ENCODE peak calls at places on chromosomes 4 and X, in six cellular contexts. U is mammary epithelial cell, D is GM23338, E is endothelial cell of umbilical vein, F is astrocyte, T is neural progenitor cell. I is an unnamed sample.

GRCh38 chr4:186472948-186473347 is 82.4 kb downstream of the MTNR1A start:
- DNase-seq in U (peak; percentile 7), F (peak; percentile 23), T (peak; percentile 39), D (peak; percentile 52), E (no peak), I (peak; percentile 47)

GRCh38 chr4:86108834-86109233 is 251.0 kb downstream of the MAPK10 start:
- DNase-seq in F (no peak), D (no peak), T (no peak), U (no peak), E (no peak), I (no peak)

GRCh38 chrX:134144231-134144630 is 92.8 kb upstream of the CCDC160 start:
- DNase-seq in F (no peak), D (peak; percentile 35), T (peak; percentile 23), E (peak; percentile 4), U (peak; percentile 1), I (peak; percentile 6)

GRCh38 chr4:150402968-150403367 is 179.0 kb upstream of the MAB21L2 start:
- DNase-seq in D (peak; percentile 18), T (peak; percentile 24), F (no peak), U (no peak), E (peak; percentile 39), I (no peak)

GRCh38 chrX:97898798-97899197 is 1015.1 kb downstream of the RPA4 start:
- DNase-seq in T (no peak), E (peak; percentile 31), D (no peak), U (no peak), F (peak; percentile 58), I (peak; percentile 7)

GRCh38 chr4:53005808-53006207 is 143.7 kb downstream of the RASL11B start:
- DNase-seq in E (no peak), T (no peak), D (no peak), U (no peak), F (no peak), I (no peak)

GRCh38 chr4:137278431-137278830 is 253.9 kb downstream of the PCDH18 start:
- DNase-seq in U (no peak), E (no peak), F (no peak), T (no peak), D (no peak), I (no peak)

GRCh38 chr4:5158391-5158770 is 107.1 kb downstream of the STK32B start:
- DNase-seq in U (no peak), F (no peak), E (no peak), T (peak; percentile 23), D (no peak), I (no peak)

GRCh38 chr4:102506523-102506922 is 5.4 kb downstream of the NFKB1 start:
- DNase-seq in T (no peak), F (no peak), E (no peak), U (no peak), D (no peak), I (no peak)

GRCh38 chrX:153456161-153456560 is 10.3 kb upstream of the TREX2 start:
- DNase-seq in F (no peak), U (no peak), E (no peak), D (no peak), T (no peak), I (no peak)

GRCh38 chr4:106793933-106794332 is 242.2 kb downstream of the DKK2 start:
- DNase-seq in E (no peak), U (no peak), F (no peak), T (no peak), D (no peak), I (no peak)

GRCh38 chrX:10157545-10157944 is 770 bp downstream of the CLCN4 start:
- DNase-seq in T (no peak), E (peak; percentile 56), U (no peak), F (peak; percentile 56), D (no peak), I (peak; percentile 38)

GRCh38 chr4:101527186-101527585 is 179.9 kb upstream of the PPP3CA start:
- DNase-seq in D (no peak), E (no peak), F (peak; percentile 15), U (peak; percentile 72), T (no peak), I (peak; percentile 10)

GRCh38 chrX:9955506-9955905 is 11.7 kb upstream of the CLDN34 start:
- DNase-seq in T (no peak), E (no peak), U (no peak), D (no peak), F (peak; percentile 62), I (peak; percentile 23)

GRCh38 chrX:136030357-136031225 is 45.4 kb downstream of the SLC9A6 start:
- DNase-seq in F (peak; percentile 93), T (no peak), D (no peak), E (peak; percentile 91), U (no peak), I (peak; percentile 79)

GRCh38 chr4:95409127-95409526 is 139.6 kb downstream of the UNC5C start:
- DNase-seq in E (peak; percentile 48), D (no peak), F (peak; percentile 73), U (peak; percentile 2), T (no peak), I (no peak)

GRCh38 chrX:34300871-34301270 is 168.8 kb upstream of the FAM47A start:
- DNase-seq in E (peak; percentile 69), T (peak; percentile 74), U (peak; percentile 12), D (peak; percentile 61), F (peak; percentile 1), I (peak; percentile 28)

DNA sequence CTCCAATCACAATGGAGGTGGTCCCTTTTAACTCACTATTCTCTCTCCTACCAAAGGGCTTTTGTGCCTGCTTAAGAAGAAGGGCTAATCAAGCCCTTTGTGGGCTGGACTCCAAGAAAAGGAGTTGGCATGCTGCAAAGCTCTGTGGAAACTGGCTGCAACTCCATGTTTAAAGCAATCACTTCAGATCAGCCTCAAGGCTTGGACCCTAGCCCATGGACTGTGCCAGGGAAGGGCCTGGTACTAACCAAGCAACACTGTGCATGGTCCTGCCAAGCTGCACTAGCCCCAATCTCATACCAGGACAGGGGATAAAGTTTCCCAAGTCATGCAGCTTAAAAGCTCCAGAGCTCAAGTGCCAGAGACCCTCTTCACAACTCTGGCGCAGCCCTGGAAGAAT is 86.7 kb downstream of the ATP8A1 start:
- DNase-seq in F (no peak), U (no peak), T (peak; percentile 78), E (no peak), D (peak; percentile 4), I (no peak)
- H3K27ac ChIP-seq in F (no peak overlapping the region), U (no peak overlapping the region), T (peak overlapping the region; percentile 69), E (no peak overlapping the region), D (no peak overlapping the region), I (no peak overlapping the region)

DNA sequence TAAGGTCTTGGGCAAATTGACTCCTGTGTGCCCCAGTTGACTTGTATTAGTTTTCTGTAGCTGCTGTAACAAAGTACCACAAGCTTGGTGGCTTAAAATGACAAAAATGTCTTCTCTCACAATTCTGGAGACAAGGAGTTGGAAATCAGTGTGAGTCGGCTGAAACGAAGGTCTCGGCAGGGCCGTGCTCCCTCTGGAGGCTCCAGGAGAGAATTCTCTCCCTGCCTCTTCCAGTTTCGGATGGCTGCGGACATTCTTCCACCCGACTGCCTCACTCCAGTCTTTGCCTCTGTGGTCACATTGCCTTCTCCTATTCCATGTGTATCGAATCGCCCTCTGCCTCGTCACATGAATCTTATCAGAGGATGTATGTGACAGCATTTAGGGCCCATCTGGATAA is 66.0 kb upstream of the PHOX2B start:
- DNase-seq in F (peak; percentile 0), T (peak; percentile 68), D (peak; percentile 74), E (peak; percentile 3), U (peak; percentile 1), I (peak; percentile 49)
- TF ChIP-seq EZH2 in F (no peak), T (peak; percentile 40), D (no peak), E (no peak), U (no peak), I (no peak)

DNA sequence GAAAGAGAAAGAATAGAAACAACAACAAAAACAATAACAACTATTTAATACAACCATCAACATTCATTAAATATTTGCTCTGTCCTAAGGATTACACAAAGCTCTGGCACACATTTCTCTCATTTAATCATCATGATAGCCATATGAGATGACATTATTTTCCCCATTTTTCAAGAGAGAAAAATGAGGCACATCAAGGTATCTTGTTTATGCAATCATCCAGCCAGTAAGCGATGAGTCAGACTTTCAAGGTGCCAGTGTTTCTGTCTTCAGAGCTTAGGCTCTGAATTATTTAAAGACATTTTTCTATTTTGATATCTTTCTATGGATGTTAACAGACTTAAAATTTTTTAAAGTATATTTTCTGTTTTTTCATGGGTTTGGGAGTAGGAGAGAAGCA is 541.8 kb upstream of the SMIM31 start:
- DNase-seq in U (peak; percentile 69), F (peak; percentile 65), D (no peak), E (no peak), T (no peak), I (peak; percentile 7)
- H3K27ac ChIP-seq in U (peak overlapping the region; percentile 24), F (no peak overlapping the region), D (no peak overlapping the region), E (no peak overlapping the region), T (no peak overlapping the region), I (no peak overlapping the region)

DNA sequence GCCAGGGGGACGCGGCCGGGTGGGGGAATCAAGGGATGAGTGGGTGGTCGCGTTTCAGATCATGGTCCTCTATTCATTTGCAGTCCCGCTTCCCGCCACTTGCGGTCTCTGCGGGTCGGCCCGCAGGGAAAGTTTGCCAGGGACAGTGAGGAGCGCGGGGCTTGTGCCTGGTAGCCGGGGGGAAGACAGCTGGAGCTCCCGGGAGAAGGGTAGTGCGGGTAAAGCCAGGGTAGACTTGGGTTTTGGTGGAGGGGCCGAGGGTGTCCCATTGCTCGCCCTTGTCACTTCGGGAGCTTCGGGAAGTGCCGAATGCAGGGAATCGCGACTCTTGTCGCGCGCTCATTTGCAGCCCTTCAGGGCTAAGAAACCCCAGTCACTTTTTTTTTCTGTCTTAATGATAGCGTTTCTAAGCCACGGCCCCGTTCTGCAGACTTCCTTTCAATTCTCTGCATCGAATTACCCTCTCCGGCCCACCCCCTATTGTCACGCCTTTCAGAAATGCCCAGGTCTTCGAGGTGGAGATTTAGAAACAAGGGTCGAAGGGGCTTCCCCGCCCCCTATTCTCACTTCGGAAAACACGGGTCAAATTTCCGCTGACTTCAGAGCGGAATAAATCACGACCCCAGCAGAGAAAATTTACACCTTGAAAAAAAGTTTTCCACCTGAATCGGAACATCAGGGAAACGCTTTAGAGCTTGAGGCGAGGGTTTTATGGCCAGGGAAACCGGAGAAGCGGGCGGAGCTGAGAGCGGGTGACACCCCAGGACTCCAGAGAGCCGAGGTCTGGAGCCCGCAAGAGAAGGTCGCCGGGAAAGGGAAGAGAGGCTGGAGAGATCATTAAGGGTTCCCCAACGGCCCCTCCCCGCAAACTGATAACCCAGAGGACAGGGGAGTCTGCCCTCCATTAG is 1.4 kb downstream of the SHISA3 start:
- DNase-seq in F (no peak), D (peak; percentile 73), U (no peak), E (peak; percentile 44), T (peak; percentile 84), I (no peak)
- TF ChIP-seq EZH2 in F (peak; percentile 44), D (peak; percentile 70), U (peak; percentile 64), E (no peak), T (no peak), I (no peak)

GRCh38 chr4:1170156-1170804 is 2.1 kb downstream of the SPON2 start:
- DNase-seq in U (no peak), E (no peak), T (no peak), D (no peak), F (no peak), I (no peak)
- H3K27ac ChIP-seq in U (no peak overlapping the region), E (no peak overlapping the region), T (no peak overlapping the region), D (no peak overlapping the region), F (no peak overlapping the region), I (no peak overlapping the region)

I was measured in GM23248.